ENCODE peak calls at places on chromosomes 2 and 18, in five cellular contexts. F, R, J, E and L are unnamed samples.
A peak's percentile ranks its signal among the peaks of the same experiment; 100 is the strongest.

GRCh38 chr18:50797147-50797546 is 22.7 kb downstream of the MRO start:
- DNase-seq in F (no peak), R (no peak), J (no peak), E (no peak), L (no peak)

GRCh38 chr2:230144348-230144747 is 75.4 kb downstream of the SP110 start:
- DNase-seq in F (no peak), R (no peak), J (no peak), E (no peak), L (no peak)

GRCh38 chr2:237533668-237534138 is 32.7 kb upstream of the PRLH start:
- DNase-seq in F (no peak), R (no peak), J (no peak), E (no peak), L (no peak)

GRCh38 chr2:179272406-179273192 is 8.0 kb upstream of the SESTD1 start:
- DNase-seq in F (no peak), R (no peak), J (no peak), E (peak; percentile 65), L (no peak)

GRCh38 chr2:23041443-23041842 is 343.5 kb upstream of the KLHL29 start:
- DNase-seq in F (no peak), R (no peak), J (no peak), E (no peak), L (no peak)

GRCh38 chr2:54680397-54681032 is 42.9 kb upstream of the EML6 start:
- DNase-seq in F (no peak), R (no peak), J (no peak), E (no peak), L (no peak)

GRCh38 chr2:23745726-23746105 is 181.2 kb downstream of the ATAD2B start:
- DNase-seq in F (no peak), R (no peak), J (peak; percentile 44), E (no peak), L (no peak)

GRCh38 chr2:116061023-116061422 is 1618.6 kb downstream of the DPP10 start:
- DNase-seq in F (no peak), R (no peak), J (no peak), E (no peak), L (no peak)

GRCh38 chr2:237743561-237744269 is 54.9 kb upstream of the RBM44 start:
- DNase-seq in F (no peak), R (no peak), J (peak; percentile 52), E (peak; percentile 67), L (no peak)

GRCh38 chr18:75828379-75828778 is 400.9 kb upstream of the SMIM21 start:
- DNase-seq in F (no peak), R (no peak), J (no peak), E (no peak), L (no peak)

GRCh38 chr2:178195390-178196166 is 1.3 kb downstream of the OSBPL6 start:
- DNase-seq in F (no peak), R (no peak), J (no peak), E (peak; percentile 57), L (no peak)

GRCh38 chr2:207772844-207773205 is 3.1 kb upstream of the FZD5 start:
- DNase-seq in F (no peak), R (no peak), J (no peak), E (no peak), L (no peak)

GRCh38 chr2:236579746-236580315 is 10.2 kb downstream of the ACKR3 start:
- DNase-seq in F (no peak), R (no peak), J (no peak), E (no peak), L (no peak)

GRCh38 chr2:187853413-187853812 is 299.2 kb upstream of the TFPI start:
- DNase-seq in F (no peak), R (no peak), J (no peak), E (no peak), L (no peak)

GRCh38 chr2:43391877-43392214 is 165.4 kb upstream of the ZFP36L2 start:
- DNase-seq in F (no peak), R (no peak), J (no peak), E (no peak), L (no peak)

GRCh38 chr2:15943378-15943851 is 3.1 kb downstream of the MYCN start:
- DNase-seq in F (peak; percentile 62), R (peak; percentile 71), J (peak; percentile 33), E (no peak), L (peak; percentile 63)

GRCh38 chr2:39515897-39516346 is 78.8 kb upstream of the MAP4K3 start:
- DNase-seq in F (no peak), R (no peak), J (no peak), E (no peak), L (no peak)

GRCh38 chr2:8412586-8412985 is 269.3 kb upstream of the ID2 start:
- DNase-seq in F (no peak), R (no peak), J (peak; percentile 46), E (no peak), L (no peak)

DNA sequence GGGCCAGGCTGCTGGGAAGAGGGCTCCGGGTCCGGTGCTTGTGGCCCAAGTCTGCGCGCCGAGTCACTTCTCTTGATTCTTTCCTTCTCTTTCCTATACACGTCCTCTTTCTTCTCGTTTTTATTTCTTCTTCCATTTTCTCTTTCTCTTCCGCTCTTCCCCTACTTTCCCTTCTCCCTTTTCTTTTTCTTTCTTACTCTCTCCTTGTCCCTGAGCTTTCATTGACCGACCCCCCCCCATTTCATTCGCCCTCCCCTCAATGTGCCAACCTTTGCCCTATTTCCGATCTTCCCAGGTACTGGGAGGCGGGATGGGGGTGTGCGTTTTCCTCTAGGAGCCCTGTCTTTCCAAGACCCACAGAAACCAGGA is 1.8 kb downstream of the ONECUT2 start:
- DNase-seq in F (no peak), R (no peak), J (no peak), E (no peak), L (no peak)
- H3K4me1 ChIP-seq in F (peaks cover 21% of the 10 kb centered on the region), R (peaks cover 67% of the 10 kb centered on the region), J (peaks cover 59% of the 10 kb centered on the region), E (peaks cover 15% of the 10 kb centered on the region), L (no peaks in the 10 kb centered on the region)

DNA sequence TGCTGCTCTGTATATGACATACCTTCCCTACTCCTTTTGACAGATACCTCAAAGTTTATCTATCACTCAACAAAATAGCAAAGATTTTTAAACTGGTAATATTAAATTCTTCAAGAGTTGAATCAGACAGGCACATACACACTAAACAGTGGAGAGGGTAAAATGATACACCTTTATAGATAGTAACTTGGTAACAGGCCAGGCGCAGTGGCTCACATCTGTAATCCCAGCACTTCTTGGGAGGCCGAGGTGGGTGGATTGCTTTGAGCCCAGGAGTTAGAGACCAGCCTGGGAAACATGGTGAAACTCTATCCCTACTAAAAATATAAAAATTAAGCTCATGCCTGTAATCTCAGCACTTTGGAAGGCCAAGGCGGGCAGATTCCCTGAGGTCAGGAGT is 23.2 kb downstream of the ASXL2 start:
- DNase-seq in F (no peak), R (no peak), J (no peak), E (no peak), L (no peak)
- H2BK12ac ChIP-seq in F (no peak overlapping the region), R (no peak overlapping the region), J (no peak overlapping the region), E (no peak overlapping the region), L (no peak overlapping the region)

GRCh38 chr18:10499230-10499629 is 26.6 kb upstream of the NAPG start:
- DNase-seq in F (no peak), R (no peak), J (peak; percentile 12), E (peak; percentile 31), L (no peak)
- H2BK120ac ChIP-seq in F (no peak overlapping the region), R (no peak overlapping the region), J (no peak overlapping the region), E (no peak overlapping the region), L (no peak overlapping the region)

GRCh38 chr2:127100261-127101047 is 6.5 kb downstream of the BIN1 start:
- DNase-seq in F (no peak), R (no peak), J (no peak), E (peak; percentile 88), L (no peak)

GRCh38 chr2:127097841-127098651 is 8.9 kb downstream of the BIN1 start:
- DNase-seq in F (no peak), R (no peak), J (no peak), E (no peak), L (no peak)

GRCh38 chr2:127097471-127097765 is 9.5 kb downstream of the BIN1 start:
- DNase-seq in F (no peak), R (no peak), J (no peak), E (no peak), L (no peak)

GRCh38 chr2:127096718-127097470 is 10.1 kb downstream of the BIN1 start:
- DNase-seq in F (no peak), R (no peak), J (no peak), E (peak; percentile 23), L (no peak)

DNA sequence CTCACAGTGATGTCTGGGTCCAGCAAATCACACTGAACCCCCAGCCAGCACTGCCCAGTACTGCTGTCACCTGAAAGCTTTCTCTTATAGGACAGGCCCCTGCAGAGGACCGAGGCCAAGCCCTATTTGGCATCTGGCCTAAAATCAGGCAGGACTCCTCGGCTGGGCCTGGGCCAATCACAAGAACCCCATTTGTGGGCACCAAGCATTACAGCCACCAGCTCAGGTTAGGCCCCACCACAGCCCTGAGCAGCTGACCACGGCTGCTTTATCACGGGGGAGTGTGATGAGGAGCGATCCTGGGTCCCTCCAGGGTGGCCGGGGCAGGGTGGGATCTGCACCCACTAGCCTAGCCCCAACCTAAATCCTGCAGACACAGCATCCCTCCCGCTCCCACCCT is 8.2 kb downstream of the BIN1 start:
- DNase-seq in F (no peak), R (no peak), J (no peak), E (no peak), L (no peak)
- H3K4me1 ChIP-seq in F (peaks cover 7% of the 10 kb centered on the region), R (peaks cover 28% of the 10 kb centered on the region), J (peaks cover 76% of the 10 kb centered on the region), E (peaks cover 20% of the 10 kb centered on the region), L (peaks cover 2% of the 10 kb centered on the region)

DNA sequence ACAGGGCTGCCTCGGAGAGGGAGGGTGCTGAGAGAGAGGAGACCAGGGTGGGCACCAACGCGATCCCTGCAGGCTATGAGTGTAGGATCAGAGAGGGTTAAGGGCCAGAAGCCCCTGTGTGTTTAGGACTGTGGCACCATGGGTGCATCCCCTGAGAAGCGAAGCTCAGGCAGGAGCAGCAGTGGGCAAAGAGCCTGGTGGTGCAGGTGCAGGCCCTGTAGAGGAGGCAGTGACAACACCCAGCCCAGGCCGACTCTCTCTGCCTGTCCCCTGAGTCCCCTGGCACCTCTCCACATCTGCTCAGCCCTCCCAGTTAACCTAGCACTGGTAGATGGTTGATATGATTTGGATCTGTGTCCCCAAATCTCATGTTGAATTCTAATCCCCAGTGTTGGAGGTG is 139.8 kb downstream of the RNF152 start:
- DNase-seq in F (no peak), R (no peak), J (no peak), E (no peak), L (no peak)
- H2BK12ac ChIP-seq in F (no peak overlapping the region), R (no peak overlapping the region), J (no peak overlapping the region), E (no peak overlapping the region), L (no peak overlapping the region)